ENCODE peak calls at places on chromosome 12, in five cellular contexts. A, Y, H, E and D are unnamed samples.

GRCh38 chr12:63918788-63919300 is 74.3 kb downstream of the SRGAP1 start:
- DNase-seq in A (no peak), Y (peak; percentile 60), H (peak; percentile 87), E (no peak), D (peak; percentile 84)

GRCh38 chr12:116880817-116881324 is 370 bp downstream of the HRK start:
- DNase-seq in A (peak; percentile 86), Y (peak; percentile 21), H (peak; percentile 72), E (no peak), D (peak; percentile 70)

GRCh38 chr12:112714166-112714565 is 77.4 kb upstream of the RPH3A start:
- DNase-seq in A (no peak), Y (no peak), H (no peak), E (no peak), D (no peak)

GRCh38 chr12:55995366-55995765 is 1.7 kb upstream of the SUOX start:
- DNase-seq in A (no peak), Y (no peak), H (no peak), E (no peak), D (no peak)

GRCh38 chr12:89693639-89694202 is 14.9 kb downstream of the ATP2B1 start:
- DNase-seq in A (no peak), Y (no peak), H (no peak), E (no peak), D (no peak)

GRCh38 chr12:9381619-9382018 is 173.4 kb upstream of the PZP start:
- DNase-seq in A (no peak), Y (no peak), H (no peak), E (no peak), D (no peak)

GRCh38 chr12:46560078-46560477 is 187.5 kb upstream of the SLC38A2 start:
- DNase-seq in A (no peak), Y (peak; percentile 36), H (no peak), E (no peak), D (no peak)

GRCh38 chr12:65878540-65878939 is 54.3 kb downstream of the HMGA2 start:
- DNase-seq in A (no peak), Y (no peak), H (peak; percentile 53), E (no peak), D (no peak)

GRCh38 chr12:132525833-132526455 is 36.0 kb downstream of the FBRSL1 start:
- DNase-seq in A (no peak), Y (no peak), H (no peak), E (no peak), D (no peak)

GRCh38 chr12:56206373-56207166 is 15.2 kb downstream of the RNF41 start:
- DNase-seq in A (no peak), Y (no peak), H (no peak), E (peak; percentile 18), D (peak; percentile 70)

GRCh38 chr12:47903927-47904646 is 707 bp downstream of the VDR start:
- DNase-seq in A (no peak), Y (no peak), H (peak; percentile 85), E (peak; percentile 60), D (peak; percentile 90)

GRCh38 chr12:4700621-4701026 is 19.6 kb upstream of the GALNT8 start:
- DNase-seq in A (no peak), Y (peak; percentile 61), H (no peak), E (no peak), D (no peak)

GRCh38 chr12:60535363-60535762 is 939.5 kb downstream of the SLC16A7 start:
- DNase-seq in A (no peak), Y (no peak), H (no peak), E (no peak), D (no peak)

GRCh38 chr12:110733089-110733715 is 9.5 kb downstream of the PPP1CC start:
- DNase-seq in A (no peak), Y (no peak), H (no peak), E (no peak), D (peak; percentile 55)

GRCh38 chr12:116432321-116432750 is 126.8 kb upstream of the MAP1LC3B2 start:
- DNase-seq in A (no peak), Y (no peak), H (no peak), E (no peak), D (no peak)

GRCh38 chr12:25248137-25248536 is 2.6 kb downstream of the KRAS start:
- DNase-seq in A (no peak), Y (no peak), H (no peak), E (no peak), D (no peak)

GRCh38 chr12:119544780-119545625 is 48.6 kb upstream of the TMEM233 start:
- DNase-seq in A (peak; percentile 66), Y (peak; percentile 42), H (peak; percentile 74), E (peak; percentile 41), D (peak; percentile 44)

GRCh38 chr12:117105902-117106301 is 6.7 kb upstream of the TESC start:
- DNase-seq in A (no peak), Y (peak; percentile 68), H (peak; percentile 99), E (no peak), D (no peak)

GRCh38 chr12:120849765-120850164 is 54.4 kb downstream of the SPPL3 start:
- DNase-seq in A (no peak), Y (no peak), H (no peak), E (no peak), D (peak; percentile 42)